ENCODE peak calls at places on chromosomes 3 and 15, in nine cellular contexts. One of them, this sample, is unnamed.

GRCh38 chr3:90052425-90052950 is 945.1 kb downstream of the EPHA3 start:
- DNase-seq in DMS53: peak; percentile 21
- DNase-seq in left ventricle myocardium superior: no peak
- DNase-seq in HS-5: no peak
- DNase-seq in RPMI7951: no peak
- DNase-seq in CD4-positive, alpha-beta T cell: no peak
- DNase-seq in stimulated activated CD4-positive, alpha-beta T cell treated with anti-CD3 and anti-CD28 coated beads, Interleukin-2, amount 100 ng/mL, for 48 hours: no peak
- DNase-seq in stimulated activated CD8-positive, alpha-beta memory T cell treated with anti-CD3 and anti-CD28 coated beads, Interleukin-7, amount 100 ng/mL, for 24 hours: no peak
- DNase-seq in hepatic stellate cell: peak; percentile 2
- DNase-seq in this sample: no peak

GRCh38 chr3:47250309-47251060 is 32.1 kb downstream of the KIF9 start:
- DNase-seq in DMS53: peak; percentile 31
- DNase-seq in left ventricle myocardium superior: peak; percentile 44
- DNase-seq in HS-5: peak; percentile 3
- DNase-seq in RPMI7951: peak; percentile 60
- DNase-seq in CD4-positive, alpha-beta T cell: no peak
- DNase-seq in stimulated activated CD4-positive, alpha-beta T cell treated with anti-CD3 and anti-CD28 coated beads, Interleukin-2, amount 100 ng/mL, for 48 hours: no peak
- DNase-seq in stimulated activated CD8-positive, alpha-beta memory T cell treated with anti-CD3 and anti-CD28 coated beads, Interleukin-7, amount 100 ng/mL, for 24 hours: no peak
- DNase-seq in hepatic stellate cell: peak; percentile 56
- DNase-seq in this sample: peak; percentile 40

GRCh38 chr15:93017521-93017920 is 71.5 kb downstream of the RGMA start:
- DNase-seq in DMS53: no peak
- DNase-seq in left ventricle myocardium superior: no peak
- DNase-seq in HS-5: no peak
- DNase-seq in RPMI7951: no peak
- DNase-seq in CD4-positive, alpha-beta T cell: no peak
- DNase-seq in stimulated activated CD4-positive, alpha-beta T cell treated with anti-CD3 and anti-CD28 coated beads, Interleukin-2, amount 100 ng/mL, for 48 hours: no peak
- DNase-seq in stimulated activated CD8-positive, alpha-beta memory T cell treated with anti-CD3 and anti-CD28 coated beads, Interleukin-7, amount 100 ng/mL, for 24 hours: no peak
- DNase-seq in hepatic stellate cell: no peak
- DNase-seq in this sample: no peak

GRCh38 chr3:46845397-46845859 is 17.8 kb downstream of the MYL3 start:
- DNase-seq in DMS53: peak; percentile 70
- DNase-seq in left ventricle myocardium superior: peak; percentile 89
- DNase-seq in HS-5: peak; percentile 28
- DNase-seq in RPMI7951: peak; percentile 89
- DNase-seq in CD4-positive, alpha-beta T cell: no peak
- DNase-seq in stimulated activated CD4-positive, alpha-beta T cell treated with anti-CD3 and anti-CD28 coated beads, Interleukin-2, amount 100 ng/mL, for 48 hours: no peak
- DNase-seq in stimulated activated CD8-positive, alpha-beta memory T cell treated with anti-CD3 and anti-CD28 coated beads, Interleukin-7, amount 100 ng/mL, for 24 hours: no peak
- DNase-seq in hepatic stellate cell: peak; percentile 50
- DNase-seq in this sample: no peak

GRCh38 chr3:77459926-77460325 is 420.0 kb downstream of the ROBO2 start:
- DNase-seq in DMS53: no peak
- DNase-seq in left ventricle myocardium superior: no peak
- DNase-seq in HS-5: no peak
- DNase-seq in RPMI7951: no peak
- DNase-seq in CD4-positive, alpha-beta T cell: no peak
- DNase-seq in stimulated activated CD4-positive, alpha-beta T cell treated with anti-CD3 and anti-CD28 coated beads, Interleukin-2, amount 100 ng/mL, for 48 hours: no peak
- DNase-seq in stimulated activated CD8-positive, alpha-beta memory T cell treated with anti-CD3 and anti-CD28 coated beads, Interleukin-7, amount 100 ng/mL, for 24 hours: no peak
- DNase-seq in hepatic stellate cell: no peak
- DNase-seq in this sample: no peak

GRCh38 chr3:153252963-153253362 is 90.9 kb downstream of the RAP2B start:
- DNase-seq in DMS53: no peak
- DNase-seq in left ventricle myocardium superior: no peak
- DNase-seq in HS-5: no peak
- DNase-seq in RPMI7951: peak; percentile 23
- DNase-seq in CD4-positive, alpha-beta T cell: no peak
- DNase-seq in stimulated activated CD4-positive, alpha-beta T cell treated with anti-CD3 and anti-CD28 coated beads, Interleukin-2, amount 100 ng/mL, for 48 hours: no peak
- DNase-seq in stimulated activated CD8-positive, alpha-beta memory T cell treated with anti-CD3 and anti-CD28 coated beads, Interleukin-7, amount 100 ng/mL, for 24 hours: no peak
- DNase-seq in hepatic stellate cell: no peak
- DNase-seq in this sample: no peak

GRCh38 chr3:148518520-148518919 is 179.2 kb upstream of the AGTR1 start:
- DNase-seq in DMS53: no peak
- DNase-seq in left ventricle myocardium superior: no peak
- DNase-seq in HS-5: no peak
- DNase-seq in RPMI7951: no peak
- DNase-seq in CD4-positive, alpha-beta T cell: no peak
- DNase-seq in stimulated activated CD4-positive, alpha-beta T cell treated with anti-CD3 and anti-CD28 coated beads, Interleukin-2, amount 100 ng/mL, for 48 hours: no peak
- DNase-seq in stimulated activated CD8-positive, alpha-beta memory T cell treated with anti-CD3 and anti-CD28 coated beads, Interleukin-7, amount 100 ng/mL, for 24 hours: no peak
- DNase-seq in hepatic stellate cell: no peak
- DNase-seq in this sample: no peak

GRCh38 chr3:3509665-3510064 is 289.6 kb upstream of the LRRN1 start:
- DNase-seq in DMS53: no peak
- DNase-seq in left ventricle myocardium superior: no peak
- DNase-seq in HS-5: no peak
- DNase-seq in RPMI7951: no peak
- DNase-seq in CD4-positive, alpha-beta T cell: no peak
- DNase-seq in stimulated activated CD4-positive, alpha-beta T cell treated with anti-CD3 and anti-CD28 coated beads, Interleukin-2, amount 100 ng/mL, for 48 hours: no peak
- DNase-seq in stimulated activated CD8-positive, alpha-beta memory T cell treated with anti-CD3 and anti-CD28 coated beads, Interleukin-7, amount 100 ng/mL, for 24 hours: no peak
- DNase-seq in hepatic stellate cell: no peak
- DNase-seq in this sample: no peak

GRCh38 chr3:113626513-113627371 is 69.7 kb downstream of the USF3 start:
- DNase-seq in DMS53: peak; percentile 81
- DNase-seq in left ventricle myocardium superior: peak; percentile 65
- DNase-seq in HS-5: peak; percentile 39
- DNase-seq in RPMI7951: peak; percentile 76
- DNase-seq in CD4-positive, alpha-beta T cell: no peak
- DNase-seq in stimulated activated CD4-positive, alpha-beta T cell treated with anti-CD3 and anti-CD28 coated beads, Interleukin-2, amount 100 ng/mL, for 48 hours: no peak
- DNase-seq in stimulated activated CD8-positive, alpha-beta memory T cell treated with anti-CD3 and anti-CD28 coated beads, Interleukin-7, amount 100 ng/mL, for 24 hours: no peak
- DNase-seq in hepatic stellate cell: peak; percentile 50
- DNase-seq in this sample: peak; percentile 86

GRCh38 chr15:71364117-71364584 is 248.9 kb downstream of the THSD4 start:
- DNase-seq in DMS53: no peak
- DNase-seq in left ventricle myocardium superior: no peak
- DNase-seq in HS-5: no peak
- DNase-seq in RPMI7951: no peak
- DNase-seq in CD4-positive, alpha-beta T cell: no peak
- DNase-seq in stimulated activated CD4-positive, alpha-beta T cell treated with anti-CD3 and anti-CD28 coated beads, Interleukin-2, amount 100 ng/mL, for 48 hours: no peak
- DNase-seq in stimulated activated CD8-positive, alpha-beta memory T cell treated with anti-CD3 and anti-CD28 coated beads, Interleukin-7, amount 100 ng/mL, for 24 hours: no peak
- DNase-seq in hepatic stellate cell: no peak
- DNase-seq in this sample: no peak

GRCh38 chr15:96336045-96336642 is 5.6 kb downstream of the NR2F2 start:
- DNase-seq in DMS53: no peak
- DNase-seq in left ventricle myocardium superior: no peak
- DNase-seq in HS-5: no peak
- DNase-seq in RPMI7951: no peak
- DNase-seq in CD4-positive, alpha-beta T cell: no peak
- DNase-seq in stimulated activated CD4-positive, alpha-beta T cell treated with anti-CD3 and anti-CD28 coated beads, Interleukin-2, amount 100 ng/mL, for 48 hours: no peak
- DNase-seq in stimulated activated CD8-positive, alpha-beta memory T cell treated with anti-CD3 and anti-CD28 coated beads, Interleukin-7, amount 100 ng/mL, for 24 hours: no peak
- DNase-seq in hepatic stellate cell: peak; percentile 9
- DNase-seq in this sample: no peak

GRCh38 chr3:193768069-193768391 is 175.0 kb downstream of the OPA1 start:
- DNase-seq in DMS53: no peak
- DNase-seq in left ventricle myocardium superior: no peak
- DNase-seq in HS-5: peak; percentile 58
- DNase-seq in RPMI7951: no peak
- DNase-seq in CD4-positive, alpha-beta T cell: no peak
- DNase-seq in stimulated activated CD4-positive, alpha-beta T cell treated with anti-CD3 and anti-CD28 coated beads, Interleukin-2, amount 100 ng/mL, for 48 hours: no peak
- DNase-seq in stimulated activated CD8-positive, alpha-beta memory T cell treated with anti-CD3 and anti-CD28 coated beads, Interleukin-7, amount 100 ng/mL, for 24 hours: no peak
- DNase-seq in hepatic stellate cell: no peak
- DNase-seq in this sample: peak; percentile 27

GRCh38 chr3:87997966-87998365 is 60.8 kb downstream of the CGGBP1 start:
- DNase-seq in DMS53: no peak
- DNase-seq in left ventricle myocardium superior: no peak
- DNase-seq in HS-5: no peak
- DNase-seq in RPMI7951: no peak
- DNase-seq in CD4-positive, alpha-beta T cell: no peak
- DNase-seq in stimulated activated CD4-positive, alpha-beta T cell treated with anti-CD3 and anti-CD28 coated beads, Interleukin-2, amount 100 ng/mL, for 48 hours: no peak
- DNase-seq in stimulated activated CD8-positive, alpha-beta memory T cell treated with anti-CD3 and anti-CD28 coated beads, Interleukin-7, amount 100 ng/mL, for 24 hours: no peak
- DNase-seq in hepatic stellate cell: no peak
- DNase-seq in this sample: no peak

GRCh38 chr3:194254032-194254431 is 97.1 kb downstream of the CPN2 start:
- DNase-seq in DMS53: no peak
- DNase-seq in left ventricle myocardium superior: no peak
- DNase-seq in HS-5: no peak
- DNase-seq in RPMI7951: no peak
- DNase-seq in CD4-positive, alpha-beta T cell: no peak
- DNase-seq in stimulated activated CD4-positive, alpha-beta T cell treated with anti-CD3 and anti-CD28 coated beads, Interleukin-2, amount 100 ng/mL, for 48 hours: no peak
- DNase-seq in stimulated activated CD8-positive, alpha-beta memory T cell treated with anti-CD3 and anti-CD28 coated beads, Interleukin-7, amount 100 ng/mL, for 24 hours: no peak
- DNase-seq in hepatic stellate cell: no peak
- DNase-seq in this sample: no peak

GRCh38 chr3:78148986-78149717 is 1109.3 kb downstream of the ROBO2 start:
- DNase-seq in DMS53: no peak
- DNase-seq in left ventricle myocardium superior: no peak
- DNase-seq in HS-5: no peak
- DNase-seq in RPMI7951: peak; percentile 15
- DNase-seq in CD4-positive, alpha-beta T cell: no peak
- DNase-seq in stimulated activated CD4-positive, alpha-beta T cell treated with anti-CD3 and anti-CD28 coated beads, Interleukin-2, amount 100 ng/mL, for 48 hours: no peak
- DNase-seq in stimulated activated CD8-positive, alpha-beta memory T cell treated with anti-CD3 and anti-CD28 coated beads, Interleukin-7, amount 100 ng/mL, for 24 hours: no peak
- DNase-seq in hepatic stellate cell: no peak
- DNase-seq in this sample: no peak

GRCh38 chr3:144775581-144775980 is 804.0 kb downstream of the DIPK2A start:
- DNase-seq in DMS53: no peak
- DNase-seq in left ventricle myocardium superior: no peak
- DNase-seq in HS-5: no peak
- DNase-seq in RPMI7951: no peak
- DNase-seq in CD4-positive, alpha-beta T cell: no peak
- DNase-seq in stimulated activated CD4-positive, alpha-beta T cell treated with anti-CD3 and anti-CD28 coated beads, Interleukin-2, amount 100 ng/mL, for 48 hours: no peak
- DNase-seq in stimulated activated CD8-positive, alpha-beta memory T cell treated with anti-CD3 and anti-CD28 coated beads, Interleukin-7, amount 100 ng/mL, for 24 hours: no peak
- DNase-seq in hepatic stellate cell: no peak
- DNase-seq in this sample: no peak

GRCh38 chr3:122908251-122908650 is 113.4 kb downstream of the SLC49A4 start:
- DNase-seq in DMS53: no peak
- DNase-seq in left ventricle myocardium superior: no peak
- DNase-seq in HS-5: no peak
- DNase-seq in RPMI7951: no peak
- DNase-seq in CD4-positive, alpha-beta T cell: no peak
- DNase-seq in stimulated activated CD4-positive, alpha-beta T cell treated with anti-CD3 and anti-CD28 coated beads, Interleukin-2, amount 100 ng/mL, for 48 hours: no peak
- DNase-seq in stimulated activated CD8-positive, alpha-beta memory T cell treated with anti-CD3 and anti-CD28 coated beads, Interleukin-7, amount 100 ng/mL, for 24 hours: no peak
- DNase-seq in hepatic stellate cell: no peak
- DNase-seq in this sample: no peak

GRCh38 chr3:40532252-40532651 is 7.5 kb downstream of the ZNF621 start:
- DNase-seq in DMS53: no peak
- DNase-seq in left ventricle myocardium superior: no peak
- DNase-seq in HS-5: no peak
- DNase-seq in RPMI7951: no peak
- DNase-seq in CD4-positive, alpha-beta T cell: no peak
- DNase-seq in stimulated activated CD4-positive, alpha-beta T cell treated with anti-CD3 and anti-CD28 coated beads, Interleukin-2, amount 100 ng/mL, for 48 hours: no peak
- DNase-seq in stimulated activated CD8-positive, alpha-beta memory T cell treated with anti-CD3 and anti-CD28 coated beads, Interleukin-7, amount 100 ng/mL, for 24 hours: no peak
- DNase-seq in hepatic stellate cell: no peak
- DNase-seq in this sample: no peak

GRCh38 chr3:142022381-142022780 is 127.0 kb downstream of the TFDP2 start:
- DNase-seq in DMS53: peak; percentile 39
- DNase-seq in left ventricle myocardium superior: no peak
- DNase-seq in HS-5: no peak
- DNase-seq in RPMI7951: peak; percentile 31
- DNase-seq in CD4-positive, alpha-beta T cell: no peak
- DNase-seq in stimulated activated CD4-positive, alpha-beta T cell treated with anti-CD3 and anti-CD28 coated beads, Interleukin-2, amount 100 ng/mL, for 48 hours: no peak
- DNase-seq in stimulated activated CD8-positive, alpha-beta memory T cell treated with anti-CD3 and anti-CD28 coated beads, Interleukin-7, amount 100 ng/mL, for 24 hours: no peak
- DNase-seq in hepatic stellate cell: no peak
- DNase-seq in this sample: peak; percentile 59

GRCh38 chr3:157130881-157131251 is 29.1 kb downstream of the CCNL1 start:
- DNase-seq in DMS53: peak; percentile 55
- DNase-seq in left ventricle myocardium superior: peak; percentile 29
- DNase-seq in HS-5: no peak
- DNase-seq in RPMI7951: no peak
- DNase-seq in CD4-positive, alpha-beta T cell: no peak
- DNase-seq in stimulated activated CD4-positive, alpha-beta T cell treated with anti-CD3 and anti-CD28 coated beads, Interleukin-2, amount 100 ng/mL, for 48 hours: no peak
- DNase-seq in stimulated activated CD8-positive, alpha-beta memory T cell treated with anti-CD3 and anti-CD28 coated beads, Interleukin-7, amount 100 ng/mL, for 24 hours: no peak
- DNase-seq in hepatic stellate cell: no peak
- DNase-seq in this sample: peak; percentile 6

GRCh38 chr15:67550522-67550921 is 8.0 kb downstream of the MAP2K5 start:
- DNase-seq in DMS53: peak; percentile 16
- DNase-seq in left ventricle myocardium superior: no peak
- DNase-seq in HS-5: no peak
- DNase-seq in RPMI7951: peak; percentile 34
- DNase-seq in CD4-positive, alpha-beta T cell: no peak
- DNase-seq in stimulated activated CD4-positive, alpha-beta T cell treated with anti-CD3 and anti-CD28 coated beads, Interleukin-2, amount 100 ng/mL, for 48 hours: no peak
- DNase-seq in stimulated activated CD8-positive, alpha-beta memory T cell treated with anti-CD3 and anti-CD28 coated beads, Interleukin-7, amount 100 ng/mL, for 24 hours: no peak
- DNase-seq in hepatic stellate cell: peak; percentile 21
- DNase-seq in this sample: no peak

GRCh38 chr3:20669184-20669583 is 483.2 kb upstream of the SGO1 start:
- DNase-seq in DMS53: no peak
- DNase-seq in left ventricle myocardium superior: peak; percentile 51
- DNase-seq in HS-5: no peak
- DNase-seq in RPMI7951: peak; percentile 24
- DNase-seq in CD4-positive, alpha-beta T cell: no peak
- DNase-seq in stimulated activated CD4-positive, alpha-beta T cell treated with anti-CD3 and anti-CD28 coated beads, Interleukin-2, amount 100 ng/mL, for 48 hours: no peak
- DNase-seq in stimulated activated CD8-positive, alpha-beta memory T cell treated with anti-CD3 and anti-CD28 coated beads, Interleukin-7, amount 100 ng/mL, for 24 hours: no peak
- DNase-seq in hepatic stellate cell: no peak
- DNase-seq in this sample: no peak

GRCh38 chr3:155078959-155079794 is 942 bp upstream of the MME start:
- DNase-seq in DMS53: peak; percentile 61
- DNase-seq in left ventricle myocardium superior: no peak
- DNase-seq in HS-5: no peak
- DNase-seq in RPMI7951: peak; percentile 53
- DNase-seq in CD4-positive, alpha-beta T cell: no peak
- DNase-seq in stimulated activated CD4-positive, alpha-beta T cell treated with anti-CD3 and anti-CD28 coated beads, Interleukin-2, amount 100 ng/mL, for 48 hours: no peak
- DNase-seq in stimulated activated CD8-positive, alpha-beta memory T cell treated with anti-CD3 and anti-CD28 coated beads, Interleukin-7, amount 100 ng/mL, for 24 hours: no peak
- DNase-seq in hepatic stellate cell: no peak
- DNase-seq in this sample: no peak

GRCh38 chr3:46269556-46269955 is 27.3 kb downstream of the CCR3 start:
- DNase-seq in DMS53: no peak
- DNase-seq in left ventricle myocardium superior: no peak
- DNase-seq in HS-5: no peak
- DNase-seq in RPMI7951: no peak
- DNase-seq in CD4-positive, alpha-beta T cell: no peak
- DNase-seq in stimulated activated CD4-positive, alpha-beta T cell treated with anti-CD3 and anti-CD28 coated beads, Interleukin-2, amount 100 ng/mL, for 48 hours: no peak
- DNase-seq in stimulated activated CD8-positive, alpha-beta memory T cell treated with anti-CD3 and anti-CD28 coated beads, Interleukin-7, amount 100 ng/mL, for 24 hours: no peak
- DNase-seq in hepatic stellate cell: no peak
- DNase-seq in this sample: no peak

GRCh38 chr3:88142094-88142624 is 7.6 kb upstream of the C3orf38 start:
- DNase-seq in DMS53: no peak
- DNase-seq in left ventricle myocardium superior: no peak
- DNase-seq in HS-5: no peak
- DNase-seq in RPMI7951: no peak
- DNase-seq in CD4-positive, alpha-beta T cell: no peak
- DNase-seq in stimulated activated CD4-positive, alpha-beta T cell treated with anti-CD3 and anti-CD28 coated beads, Interleukin-2, amount 100 ng/mL, for 48 hours: no peak
- DNase-seq in stimulated activated CD8-positive, alpha-beta memory T cell treated with anti-CD3 and anti-CD28 coated beads, Interleukin-7, amount 100 ng/mL, for 24 hours: no peak
- DNase-seq in hepatic stellate cell: no peak
- DNase-seq in this sample: no peak

GRCh38 chr15:62137216-62137884 is 27.7 kb downstream of the C2CD4B start:
- DNase-seq in DMS53: no peak
- DNase-seq in left ventricle myocardium superior: no peak
- DNase-seq in HS-5: no peak
- DNase-seq in RPMI7951: no peak
- DNase-seq in CD4-positive, alpha-beta T cell: no peak
- DNase-seq in stimulated activated CD4-positive, alpha-beta T cell treated with anti-CD3 and anti-CD28 coated beads, Interleukin-2, amount 100 ng/mL, for 48 hours: no peak
- DNase-seq in stimulated activated CD8-positive, alpha-beta memory T cell treated with anti-CD3 and anti-CD28 coated beads, Interleukin-7, amount 100 ng/mL, for 24 hours: no peak
- DNase-seq in hepatic stellate cell: no peak
- DNase-seq in this sample: no peak

GRCh38 chr3:53490131-53490474 is 4.3 kb upstream of the CACNA1D start:
- DNase-seq in DMS53: no peak
- DNase-seq in left ventricle myocardium superior: no peak
- DNase-seq in HS-5: no peak
- DNase-seq in RPMI7951: no peak
- DNase-seq in CD4-positive, alpha-beta T cell: no peak
- DNase-seq in stimulated activated CD4-positive, alpha-beta T cell treated with anti-CD3 and anti-CD28 coated beads, Interleukin-2, amount 100 ng/mL, for 48 hours: no peak
- DNase-seq in stimulated activated CD8-positive, alpha-beta memory T cell treated with anti-CD3 and anti-CD28 coated beads, Interleukin-7, amount 100 ng/mL, for 24 hours: no peak
- DNase-seq in hepatic stellate cell: no peak
- DNase-seq in this sample: no peak

GRCh38 chr3:71185733-71186455 is 397.6 kb downstream of the FOXP1 start:
- DNase-seq in DMS53: peak; percentile 36
- DNase-seq in left ventricle myocardium superior: no peak
- DNase-seq in HS-5: peak; percentile 26
- DNase-seq in RPMI7951: peak; percentile 50
- DNase-seq in CD4-positive, alpha-beta T cell: peak; percentile 35
- DNase-seq in stimulated activated CD4-positive, alpha-beta T cell treated with anti-CD3 and anti-CD28 coated beads, Interleukin-2, amount 100 ng/mL, for 48 hours: peak; percentile 30
- DNase-seq in stimulated activated CD8-positive, alpha-beta memory T cell treated with anti-CD3 and anti-CD28 coated beads, Interleukin-7, amount 100 ng/mL, for 24 hours: no peak
- DNase-seq in hepatic stellate cell: peak; percentile 63
- DNase-seq in this sample: no peak

GRCh38 chr15:38563723-38564519 is 693 bp downstream of the RASGRP1 start:
- DNase-seq in DMS53: peak; percentile 68
- DNase-seq in left ventricle myocardium superior: peak; percentile 83
- DNase-seq in HS-5: no peak
- DNase-seq in RPMI7951: peak; percentile 29
- DNase-seq in CD4-positive, alpha-beta T cell: peak; percentile 84
- DNase-seq in stimulated activated CD4-positive, alpha-beta T cell treated with anti-CD3 and anti-CD28 coated beads, Interleukin-2, amount 100 ng/mL, for 48 hours: peak; percentile 94
- DNase-seq in stimulated activated CD8-positive, alpha-beta memory T cell treated with anti-CD3 and anti-CD28 coated beads, Interleukin-7, amount 100 ng/mL, for 24 hours: peak; percentile 72
- DNase-seq in hepatic stellate cell: peak; percentile 60
- DNase-seq in this sample: peak; percentile 50

GRCh38 chr15:40871749-40872617 is 2.1 kb downstream of the RHOV start:
- DNase-seq in DMS53: peak; percentile 77
- DNase-seq in left ventricle myocardium superior: no peak
- DNase-seq in HS-5: no peak
- DNase-seq in RPMI7951: no peak
- DNase-seq in CD4-positive, alpha-beta T cell: no peak
- DNase-seq in stimulated activated CD4-positive, alpha-beta T cell treated with anti-CD3 and anti-CD28 coated beads, Interleukin-2, amount 100 ng/mL, for 48 hours: no peak
- DNase-seq in stimulated activated CD8-positive, alpha-beta memory T cell treated with anti-CD3 and anti-CD28 coated beads, Interleukin-7, amount 100 ng/mL, for 24 hours: no peak
- DNase-seq in hepatic stellate cell: no peak
- DNase-seq in this sample: no peak

GRCh38 chr15:76107169-76107568 is 47.4 kb downstream of the TMEM266 start:
- DNase-seq in DMS53: no peak
- DNase-seq in left ventricle myocardium superior: no peak
- DNase-seq in HS-5: no peak
- DNase-seq in RPMI7951: no peak
- DNase-seq in CD4-positive, alpha-beta T cell: no peak
- DNase-seq in stimulated activated CD4-positive, alpha-beta T cell treated with anti-CD3 and anti-CD28 coated beads, Interleukin-2, amount 100 ng/mL, for 48 hours: no peak
- DNase-seq in stimulated activated CD8-positive, alpha-beta memory T cell treated with anti-CD3 and anti-CD28 coated beads, Interleukin-7, amount 100 ng/mL, for 24 hours: no peak
- DNase-seq in hepatic stellate cell: no peak
- DNase-seq in this sample: no peak

This sample was measured in SK-MEL-5.